ENCODE peak calls at places on chromosomes 11 and 22, in eight cellular contexts. One of them, this sample, is unnamed.

GRCh38 chr22:20987375-20987774 is 5.3 kb downstream of the LZTR1 start:
- DNase-seq in CD8-positive, alpha-beta memory T cell: no peak
- DNase-seq in Daoy: no peak
- DNase-seq in stimulated activated CD4-positive, alpha-beta T cell treated with anti-CD3 and anti-CD28 coated beads, Interleukin-1b, Interleukin-23, amount 100 ng/mL, for 1 hour: no peak
- DNase-seq in NCI-H1105 treated with DMSO at 0.1 percent for 48 hours: no peak
- DNase-seq in EL: no peak
- DNase-seq in foreskin fibroblast: no peak
- DNase-seq in activated CD4-positive, alpha-beta T cell treated with anti-CD3 and anti-CD28 coated beads, Interleukin-2, amount 50 U/mL, for 24 hours: no peak
- DNase-seq in this sample: no peak

GRCh38 chr11:69546735-69547370 is 65.4 kb downstream of the LINC01488 start:
- DNase-seq in Daoy: no peak
- DNase-seq in CD8-positive, alpha-beta memory T cell: no peak
- DNase-seq in NCI-H1105 treated with DMSO at 0.1 percent for 48 hours: no peak
- DNase-seq in EL: no peak
- DNase-seq in stimulated activated CD4-positive, alpha-beta T cell treated with anti-CD3 and anti-CD28 coated beads, Interleukin-1b, Interleukin-23, amount 100 ng/mL, for 1 hour: peak
- DNase-seq in activated CD4-positive, alpha-beta T cell treated with anti-CD3 and anti-CD28 coated beads, Interleukin-2, amount 50 U/mL, for 24 hours: peak
- DNase-seq in foreskin fibroblast: no peak
- DNase-seq in this sample: no peak

GRCh38 chr11:104191124-104191523 is 27.2 kb upstream of the PDGFD start:
- DNase-seq in Daoy: no peak
- DNase-seq in NCI-H1105 treated with DMSO at 0.1 percent for 48 hours: no peak
- DNase-seq in activated CD4-positive, alpha-beta T cell treated with anti-CD3 and anti-CD28 coated beads, Interleukin-2, amount 50 U/mL, for 24 hours: no peak
- DNase-seq in stimulated activated CD4-positive, alpha-beta T cell treated with anti-CD3 and anti-CD28 coated beads, Interleukin-1b, Interleukin-23, amount 100 ng/mL, for 1 hour: no peak
- DNase-seq in CD8-positive, alpha-beta memory T cell: no peak
- DNase-seq in foreskin fibroblast: peak
- DNase-seq in EL: peak
- DNase-seq in this sample: no peak

GRCh38 chr22:43996170-43996980 is 27.7 kb upstream of the PARVB start:
- DNase-seq in EL: no peak
- DNase-seq in foreskin fibroblast: no peak
- DNase-seq in stimulated activated CD4-positive, alpha-beta T cell treated with anti-CD3 and anti-CD28 coated beads, Interleukin-1b, Interleukin-23, amount 100 ng/mL, for 1 hour: peak
- DNase-seq in NCI-H1105 treated with DMSO at 0.1 percent for 48 hours: no peak
- DNase-seq in activated CD4-positive, alpha-beta T cell treated with anti-CD3 and anti-CD28 coated beads, Interleukin-2, amount 50 U/mL, for 24 hours: peak
- DNase-seq in Daoy: no peak
- DNase-seq in CD8-positive, alpha-beta memory T cell: peak
- DNase-seq in this sample: no peak

GRCh38 chr22:35103756-35104155 is 37.8 kb downstream of the ISX start:
- DNase-seq in stimulated activated CD4-positive, alpha-beta T cell treated with anti-CD3 and anti-CD28 coated beads, Interleukin-1b, Interleukin-23, amount 100 ng/mL, for 1 hour: no peak
- DNase-seq in CD8-positive, alpha-beta memory T cell: no peak
- DNase-seq in foreskin fibroblast: no peak
- DNase-seq in EL: no peak
- DNase-seq in Daoy: no peak
- DNase-seq in activated CD4-positive, alpha-beta T cell treated with anti-CD3 and anti-CD28 coated beads, Interleukin-2, amount 50 U/mL, for 24 hours: no peak
- DNase-seq in NCI-H1105 treated with DMSO at 0.1 percent for 48 hours: no peak
- DNase-seq in this sample: no peak

GRCh38 chr11:60924110-60924905 is at the start of gene TMEM132A:
- DNase-seq in Daoy: peak
- DNase-seq in foreskin fibroblast: peak
- DNase-seq in NCI-H1105 treated with DMSO at 0.1 percent for 48 hours: peak
- DNase-seq in CD8-positive, alpha-beta memory T cell: no peak
- DNase-seq in EL: peak
- DNase-seq in activated CD4-positive, alpha-beta T cell treated with anti-CD3 and anti-CD28 coated beads, Interleukin-2, amount 50 U/mL, for 24 hours: no peak
- DNase-seq in stimulated activated CD4-positive, alpha-beta T cell treated with anti-CD3 and anti-CD28 coated beads, Interleukin-1b, Interleukin-23, amount 100 ng/mL, for 1 hour: no peak
- DNase-seq in this sample: peak

GRCh38 chr22:39095971-39096370 is 1.1 kb upstream of the APOBEC3H start:
- DNase-seq in CD8-positive, alpha-beta memory T cell: no peak
- DNase-seq in activated CD4-positive, alpha-beta T cell treated with anti-CD3 and anti-CD28 coated beads, Interleukin-2, amount 50 U/mL, for 24 hours: no peak
- DNase-seq in foreskin fibroblast: no peak
- DNase-seq in NCI-H1105 treated with DMSO at 0.1 percent for 48 hours: no peak
- DNase-seq in stimulated activated CD4-positive, alpha-beta T cell treated with anti-CD3 and anti-CD28 coated beads, Interleukin-1b, Interleukin-23, amount 100 ng/mL, for 1 hour: no peak
- DNase-seq in Daoy: no peak
- DNase-seq in EL: no peak
- DNase-seq in this sample: no peak

GRCh38 chr11:75303544-75304224 is 47.8 kb downstream of the ARRB1 start:
- DNase-seq in Daoy: no peak
- DNase-seq in activated CD4-positive, alpha-beta T cell treated with anti-CD3 and anti-CD28 coated beads, Interleukin-2, amount 50 U/mL, for 24 hours: no peak
- DNase-seq in NCI-H1105 treated with DMSO at 0.1 percent for 48 hours: peak
- DNase-seq in EL: no peak
- DNase-seq in CD8-positive, alpha-beta memory T cell: no peak
- DNase-seq in foreskin fibroblast: no peak
- DNase-seq in stimulated activated CD4-positive, alpha-beta T cell treated with anti-CD3 and anti-CD28 coated beads, Interleukin-1b, Interleukin-23, amount 100 ng/mL, for 1 hour: no peak
- DNase-seq in this sample: no peak

GRCh38 chr11:114162719-114163123 is 103.2 kb downstream of the ZBTB16 start:
- DNase-seq in Daoy: peak
- DNase-seq in NCI-H1105 treated with DMSO at 0.1 percent for 48 hours: peak
- DNase-seq in activated CD4-positive, alpha-beta T cell treated with anti-CD3 and anti-CD28 coated beads, Interleukin-2, amount 50 U/mL, for 24 hours: no peak
- DNase-seq in stimulated activated CD4-positive, alpha-beta T cell treated with anti-CD3 and anti-CD28 coated beads, Interleukin-1b, Interleukin-23, amount 100 ng/mL, for 1 hour: no peak
- DNase-seq in EL: peak
- DNase-seq in foreskin fibroblast: peak
- DNase-seq in CD8-positive, alpha-beta memory T cell: no peak
- DNase-seq in this sample: peak

GRCh38 chr11:77029829-77030228 is 4.4 kb upstream of the B3GNT6 start:
- DNase-seq in stimulated activated CD4-positive, alpha-beta T cell treated with anti-CD3 and anti-CD28 coated beads, Interleukin-1b, Interleukin-23, amount 100 ng/mL, for 1 hour: no peak
- DNase-seq in CD8-positive, alpha-beta memory T cell: no peak
- DNase-seq in activated CD4-positive, alpha-beta T cell treated with anti-CD3 and anti-CD28 coated beads, Interleukin-2, amount 50 U/mL, for 24 hours: no peak
- DNase-seq in EL: no peak
- DNase-seq in NCI-H1105 treated with DMSO at 0.1 percent for 48 hours: no peak
- DNase-seq in Daoy: no peak
- DNase-seq in foreskin fibroblast: no peak
- DNase-seq in this sample: no peak

GRCh38 chr22:19962909-19963806 is 21.5 kb upstream of the TXNRD2 start:
- DNase-seq in stimulated activated CD4-positive, alpha-beta T cell treated with anti-CD3 and anti-CD28 coated beads, Interleukin-1b, Interleukin-23, amount 100 ng/mL, for 1 hour: no peak
- DNase-seq in CD8-positive, alpha-beta memory T cell: no peak
- DNase-seq in activated CD4-positive, alpha-beta T cell treated with anti-CD3 and anti-CD28 coated beads, Interleukin-2, amount 50 U/mL, for 24 hours: no peak
- DNase-seq in foreskin fibroblast: peak
- DNase-seq in NCI-H1105 treated with DMSO at 0.1 percent for 48 hours: no peak
- DNase-seq in EL: peak
- DNase-seq in Daoy: peak
- DNase-seq in this sample: peak

GRCh38 chr11:130522284-130522961 is 74.0 kb downstream of the ADAMTS15 start:
- DNase-seq in EL: peak
- DNase-seq in NCI-H1105 treated with DMSO at 0.1 percent for 48 hours: no peak
- DNase-seq in activated CD4-positive, alpha-beta T cell treated with anti-CD3 and anti-CD28 coated beads, Interleukin-2, amount 50 U/mL, for 24 hours: no peak
- DNase-seq in foreskin fibroblast: peak
- DNase-seq in stimulated activated CD4-positive, alpha-beta T cell treated with anti-CD3 and anti-CD28 coated beads, Interleukin-1b, Interleukin-23, amount 100 ng/mL, for 1 hour: no peak
- DNase-seq in CD8-positive, alpha-beta memory T cell: no peak
- DNase-seq in Daoy: peak
- DNase-seq in this sample: no peak

GRCh38 chr11:19819148-19819547 is 106.5 kb downstream of the NAV2 start:
- DNase-seq in NCI-H1105 treated with DMSO at 0.1 percent for 48 hours: peak
- DNase-seq in EL: no peak
- DNase-seq in activated CD4-positive, alpha-beta T cell treated with anti-CD3 and anti-CD28 coated beads, Interleukin-2, amount 50 U/mL, for 24 hours: no peak
- DNase-seq in foreskin fibroblast: no peak
- DNase-seq in stimulated activated CD4-positive, alpha-beta T cell treated with anti-CD3 and anti-CD28 coated beads, Interleukin-1b, Interleukin-23, amount 100 ng/mL, for 1 hour: no peak
- DNase-seq in Daoy: no peak
- DNase-seq in CD8-positive, alpha-beta memory T cell: no peak
- DNase-seq in this sample: no peak

GRCh38 chr11:70397336-70397982 is 870 bp upstream of the CTTN start:
- DNase-seq in EL: peak
- DNase-seq in foreskin fibroblast: peak
- DNase-seq in Daoy: peak
- DNase-seq in activated CD4-positive, alpha-beta T cell treated with anti-CD3 and anti-CD28 coated beads, Interleukin-2, amount 50 U/mL, for 24 hours: no peak
- DNase-seq in NCI-H1105 treated with DMSO at 0.1 percent for 48 hours: peak
- DNase-seq in stimulated activated CD4-positive, alpha-beta T cell treated with anti-CD3 and anti-CD28 coated beads, Interleukin-1b, Interleukin-23, amount 100 ng/mL, for 1 hour: no peak
- DNase-seq in CD8-positive, alpha-beta memory T cell: no peak
- DNase-seq in this sample: no peak

GRCh38 chr22:44634426-44635321 is 67.3 kb upstream of the PRR5 start:
- DNase-seq in activated CD4-positive, alpha-beta T cell treated with anti-CD3 and anti-CD28 coated beads, Interleukin-2, amount 50 U/mL, for 24 hours: no peak
- DNase-seq in foreskin fibroblast: no peak
- DNase-seq in stimulated activated CD4-positive, alpha-beta T cell treated with anti-CD3 and anti-CD28 coated beads, Interleukin-1b, Interleukin-23, amount 100 ng/mL, for 1 hour: no peak
- DNase-seq in EL: no peak
- DNase-seq in CD8-positive, alpha-beta memory T cell: no peak
- DNase-seq in NCI-H1105 treated with DMSO at 0.1 percent for 48 hours: no peak
- DNase-seq in Daoy: no peak
- DNase-seq in this sample: no peak

GRCh38 chr11:67048515-67048914 is 8.1 kb upstream of the RHOD start:
- DNase-seq in foreskin fibroblast: peak
- DNase-seq in CD8-positive, alpha-beta memory T cell: no peak
- DNase-seq in stimulated activated CD4-positive, alpha-beta T cell treated with anti-CD3 and anti-CD28 coated beads, Interleukin-1b, Interleukin-23, amount 100 ng/mL, for 1 hour: no peak
- DNase-seq in EL: no peak
- DNase-seq in activated CD4-positive, alpha-beta T cell treated with anti-CD3 and anti-CD28 coated beads, Interleukin-2, amount 50 U/mL, for 24 hours: no peak
- DNase-seq in Daoy: no peak
- DNase-seq in NCI-H1105 treated with DMSO at 0.1 percent for 48 hours: no peak
- DNase-seq in this sample: no peak

GRCh38 chr11:9802291-9802861 is 138.5 kb downstream of the SWAP70 start:
- DNase-seq in stimulated activated CD4-positive, alpha-beta T cell treated with anti-CD3 and anti-CD28 coated beads, Interleukin-1b, Interleukin-23, amount 100 ng/mL, for 1 hour: no peak
- DNase-seq in foreskin fibroblast: peak
- DNase-seq in NCI-H1105 treated with DMSO at 0.1 percent for 48 hours: peak
- DNase-seq in EL: peak
- DNase-seq in CD8-positive, alpha-beta memory T cell: no peak
- DNase-seq in Daoy: no peak
- DNase-seq in activated CD4-positive, alpha-beta T cell treated with anti-CD3 and anti-CD28 coated beads, Interleukin-2, amount 50 U/mL, for 24 hours: no peak
- DNase-seq in this sample: no peak

GRCh38 chr11:78194490-78194889 is 5.8 kb downstream of the USP35 start:
- DNase-seq in activated CD4-positive, alpha-beta T cell treated with anti-CD3 and anti-CD28 coated beads, Interleukin-2, amount 50 U/mL, for 24 hours: no peak
- DNase-seq in NCI-H1105 treated with DMSO at 0.1 percent for 48 hours: no peak
- DNase-seq in foreskin fibroblast: peak
- DNase-seq in EL: no peak
- DNase-seq in CD8-positive, alpha-beta memory T cell: no peak
- DNase-seq in Daoy: no peak
- DNase-seq in stimulated activated CD4-positive, alpha-beta T cell treated with anti-CD3 and anti-CD28 coated beads, Interleukin-1b, Interleukin-23, amount 100 ng/mL, for 1 hour: no peak
- DNase-seq in this sample: no peak

GRCh38 chr11:123560001-123560400 is 94.4 kb downstream of the SCN3B start:
- DNase-seq in Daoy: peak
- DNase-seq in activated CD4-positive, alpha-beta T cell treated with anti-CD3 and anti-CD28 coated beads, Interleukin-2, amount 50 U/mL, for 24 hours: no peak
- DNase-seq in EL: peak
- DNase-seq in foreskin fibroblast: peak
- DNase-seq in NCI-H1105 treated with DMSO at 0.1 percent for 48 hours: peak
- DNase-seq in stimulated activated CD4-positive, alpha-beta T cell treated with anti-CD3 and anti-CD28 coated beads, Interleukin-1b, Interleukin-23, amount 100 ng/mL, for 1 hour: no peak
- DNase-seq in CD8-positive, alpha-beta memory T cell: peak
- DNase-seq in this sample: no peak

GRCh38 chr11:62680825-62681240 is 2.0 kb upstream of the UBXN1 start:
- DNase-seq in foreskin fibroblast: peak
- DNase-seq in NCI-H1105 treated with DMSO at 0.1 percent for 48 hours: no peak
- DNase-seq in EL: peak
- DNase-seq in stimulated activated CD4-positive, alpha-beta T cell treated with anti-CD3 and anti-CD28 coated beads, Interleukin-1b, Interleukin-23, amount 100 ng/mL, for 1 hour: no peak
- DNase-seq in Daoy: peak
- DNase-seq in CD8-positive, alpha-beta memory T cell: peak
- DNase-seq in activated CD4-positive, alpha-beta T cell treated with anti-CD3 and anti-CD28 coated beads, Interleukin-2, amount 50 U/mL, for 24 hours: no peak
- DNase-seq in this sample: no peak

GRCh38 chr11:79940165-79940564 is 499.3 kb upstream of the TENM4 start:
- DNase-seq in NCI-H1105 treated with DMSO at 0.1 percent for 48 hours: peak
- DNase-seq in activated CD4-positive, alpha-beta T cell treated with anti-CD3 and anti-CD28 coated beads, Interleukin-2, amount 50 U/mL, for 24 hours: no peak
- DNase-seq in foreskin fibroblast: no peak
- DNase-seq in Daoy: peak
- DNase-seq in EL: no peak
- DNase-seq in stimulated activated CD4-positive, alpha-beta T cell treated with anti-CD3 and anti-CD28 coated beads, Interleukin-1b, Interleukin-23, amount 100 ng/mL, for 1 hour: no peak
- DNase-seq in CD8-positive, alpha-beta memory T cell: no peak
- DNase-seq in this sample: no peak

GRCh38 chr11:73760066-73760679 is 701 bp downstream of the RAB6A start:
- DNase-seq in activated CD4-positive, alpha-beta T cell treated with anti-CD3 and anti-CD28 coated beads, Interleukin-2, amount 50 U/mL, for 24 hours: no peak
- DNase-seq in stimulated activated CD4-positive, alpha-beta T cell treated with anti-CD3 and anti-CD28 coated beads, Interleukin-1b, Interleukin-23, amount 100 ng/mL, for 1 hour: no peak
- DNase-seq in foreskin fibroblast: peak
- DNase-seq in EL: peak
- DNase-seq in Daoy: no peak
- DNase-seq in NCI-H1105 treated with DMSO at 0.1 percent for 48 hours: peak
- DNase-seq in CD8-positive, alpha-beta memory T cell: no peak
- DNase-seq in this sample: no peak

GRCh38 chr11:117717485-117718314 is 79.3 kb downstream of the DSCAML1 start:
- DNase-seq in EL: no peak
- DNase-seq in CD8-positive, alpha-beta memory T cell: no peak
- DNase-seq in Daoy: peak
- DNase-seq in activated CD4-positive, alpha-beta T cell treated with anti-CD3 and anti-CD28 coated beads, Interleukin-2, amount 50 U/mL, for 24 hours: no peak
- DNase-seq in stimulated activated CD4-positive, alpha-beta T cell treated with anti-CD3 and anti-CD28 coated beads, Interleukin-1b, Interleukin-23, amount 100 ng/mL, for 1 hour: no peak
- DNase-seq in NCI-H1105 treated with DMSO at 0.1 percent for 48 hours: peak
- DNase-seq in foreskin fibroblast: peak
- DNase-seq in this sample: no peak

GRCh38 chr11:132888226-132888625 is 644.1 kb downstream of the OPCML start:
- DNase-seq in activated CD4-positive, alpha-beta T cell treated with anti-CD3 and anti-CD28 coated beads, Interleukin-2, amount 50 U/mL, for 24 hours: no peak
- DNase-seq in foreskin fibroblast: peak
- DNase-seq in NCI-H1105 treated with DMSO at 0.1 percent for 48 hours: no peak
- DNase-seq in stimulated activated CD4-positive, alpha-beta T cell treated with anti-CD3 and anti-CD28 coated beads, Interleukin-1b, Interleukin-23, amount 100 ng/mL, for 1 hour: no peak
- DNase-seq in CD8-positive, alpha-beta memory T cell: no peak
- DNase-seq in EL: peak
- DNase-seq in Daoy: no peak
- DNase-seq in this sample: no peak

GRCh38 chr11:32173435-32173834 is 82.6 kb downstream of the RCN1 start:
- DNase-seq in stimulated activated CD4-positive, alpha-beta T cell treated with anti-CD3 and anti-CD28 coated beads, Interleukin-1b, Interleukin-23, amount 100 ng/mL, for 1 hour: peak
- DNase-seq in NCI-H1105 treated with DMSO at 0.1 percent for 48 hours: peak
- DNase-seq in activated CD4-positive, alpha-beta T cell treated with anti-CD3 and anti-CD28 coated beads, Interleukin-2, amount 50 U/mL, for 24 hours: no peak
- DNase-seq in foreskin fibroblast: peak
- DNase-seq in Daoy: peak
- DNase-seq in CD8-positive, alpha-beta memory T cell: no peak
- DNase-seq in EL: peak
- DNase-seq in this sample: no peak

GRCh38 chr11:35412285-35412684 is 7.1 kb downstream of the SLC1A2 start:
- DNase-seq in activated CD4-positive, alpha-beta T cell treated with anti-CD3 and anti-CD28 coated beads, Interleukin-2, amount 50 U/mL, for 24 hours: no peak
- DNase-seq in foreskin fibroblast: peak
- DNase-seq in CD8-positive, alpha-beta memory T cell: no peak
- DNase-seq in EL: peak
- DNase-seq in Daoy: peak
- DNase-seq in stimulated activated CD4-positive, alpha-beta T cell treated with anti-CD3 and anti-CD28 coated beads, Interleukin-1b, Interleukin-23, amount 100 ng/mL, for 1 hour: no peak
- DNase-seq in NCI-H1105 treated with DMSO at 0.1 percent for 48 hours: peak
- DNase-seq in this sample: no peak

GRCh38 chr11:206002-206384 is 1.2 kb downstream of the BET1L start:
- DNase-seq in activated CD4-positive, alpha-beta T cell treated with anti-CD3 and anti-CD28 coated beads, Interleukin-2, amount 50 U/mL, for 24 hours: no peak
- DNase-seq in stimulated activated CD4-positive, alpha-beta T cell treated with anti-CD3 and anti-CD28 coated beads, Interleukin-1b, Interleukin-23, amount 100 ng/mL, for 1 hour: no peak
- DNase-seq in CD8-positive, alpha-beta memory T cell: no peak
- DNase-seq in foreskin fibroblast: no peak
- DNase-seq in EL: no peak
- DNase-seq in Daoy: peak
- DNase-seq in NCI-H1105 treated with DMSO at 0.1 percent for 48 hours: no peak
- DNase-seq in this sample: no peak

GRCh38 chr11:118243161-118243560 is 9.0 kb downstream of the MPZL3 start:
- DNase-seq in activated CD4-positive, alpha-beta T cell treated with anti-CD3 and anti-CD28 coated beads, Interleukin-2, amount 50 U/mL, for 24 hours: no peak
- DNase-seq in stimulated activated CD4-positive, alpha-beta T cell treated with anti-CD3 and anti-CD28 coated beads, Interleukin-1b, Interleukin-23, amount 100 ng/mL, for 1 hour: no peak
- DNase-seq in foreskin fibroblast: no peak
- DNase-seq in EL: no peak
- DNase-seq in CD8-positive, alpha-beta memory T cell: no peak
- DNase-seq in Daoy: no peak
- DNase-seq in NCI-H1105 treated with DMSO at 0.1 percent for 48 hours: no peak
- DNase-seq in this sample: no peak

GRCh38 chr11:21572210-21572609 is 620.7 kb upstream of the ANO5 start:
- DNase-seq in Daoy: no peak
- DNase-seq in stimulated activated CD4-positive, alpha-beta T cell treated with anti-CD3 and anti-CD28 coated beads, Interleukin-1b, Interleukin-23, amount 100 ng/mL, for 1 hour: no peak
- DNase-seq in foreskin fibroblast: no peak
- DNase-seq in activated CD4-positive, alpha-beta T cell treated with anti-CD3 and anti-CD28 coated beads, Interleukin-2, amount 50 U/mL, for 24 hours: no peak
- DNase-seq in EL: no peak
- DNase-seq in NCI-H1105 treated with DMSO at 0.1 percent for 48 hours: no peak
- DNase-seq in CD8-positive, alpha-beta memory T cell: no peak
- DNase-seq in this sample: no peak

GRCh38 chr11:73559758-73560157 is 38.2 kb downstream of the FAM168A start:
- DNase-seq in stimulated activated CD4-positive, alpha-beta T cell treated with anti-CD3 and anti-CD28 coated beads, Interleukin-1b, Interleukin-23, amount 100 ng/mL, for 1 hour: no peak
- DNase-seq in CD8-positive, alpha-beta memory T cell: no peak
- DNase-seq in EL: no peak
- DNase-seq in Daoy: no peak
- DNase-seq in activated CD4-positive, alpha-beta T cell treated with anti-CD3 and anti-CD28 coated beads, Interleukin-2, amount 50 U/mL, for 24 hours: no peak
- DNase-seq in foreskin fibroblast: no peak
- DNase-seq in NCI-H1105 treated with DMSO at 0.1 percent for 48 hours: no peak
- DNase-seq in this sample: no peak

GRCh38 chr11:109423860-109424190 is 1.8 kb downstream of the C11orf87 start:
- DNase-seq in activated CD4-positive, alpha-beta T cell treated with anti-CD3 and anti-CD28 coated beads, Interleukin-2, amount 50 U/mL, for 24 hours: no peak
- DNase-seq in NCI-H1105 treated with DMSO at 0.1 percent for 48 hours: no peak
- DNase-seq in CD8-positive, alpha-beta memory T cell: no peak
- DNase-seq in EL: no peak
- DNase-seq in stimulated activated CD4-positive, alpha-beta T cell treated with anti-CD3 and anti-CD28 coated beads, Interleukin-1b, Interleukin-23, amount 100 ng/mL, for 1 hour: no peak
- DNase-seq in foreskin fibroblast: no peak
- DNase-seq in Daoy: no peak
- DNase-seq in this sample: no peak

GRCh38 chr11:82405392-82405791 is 328.3 kb downstream of the FAM181B start:
- DNase-seq in CD8-positive, alpha-beta memory T cell: no peak
- DNase-seq in activated CD4-positive, alpha-beta T cell treated with anti-CD3 and anti-CD28 coated beads, Interleukin-2, amount 50 U/mL, for 24 hours: no peak
- DNase-seq in foreskin fibroblast: no peak
- DNase-seq in NCI-H1105 treated with DMSO at 0.1 percent for 48 hours: no peak
- DNase-seq in EL: no peak
- DNase-seq in stimulated activated CD4-positive, alpha-beta T cell treated with anti-CD3 and anti-CD28 coated beads, Interleukin-1b, Interleukin-23, amount 100 ng/mL, for 1 hour: no peak
- DNase-seq in Daoy: no peak
- DNase-seq in this sample: no peak

GRCh38 chr11:6438979-6439571 is 1.7 kb downstream of the HPX start:
- DNase-seq in activated CD4-positive, alpha-beta T cell treated with anti-CD3 and anti-CD28 coated beads, Interleukin-2, amount 50 U/mL, for 24 hours: peak
- DNase-seq in EL: peak
- DNase-seq in foreskin fibroblast: peak
- DNase-seq in CD8-positive, alpha-beta memory T cell: no peak
- DNase-seq in NCI-H1105 treated with DMSO at 0.1 percent for 48 hours: peak
- DNase-seq in Daoy: peak
- DNase-seq in stimulated activated CD4-positive, alpha-beta T cell treated with anti-CD3 and anti-CD28 coated beads, Interleukin-1b, Interleukin-23, amount 100 ng/mL, for 1 hour: no peak
- DNase-seq in this sample: no peak

GRCh38 chr22:46061431-46062231 is 84.7 kb upstream of the WNT7B start:
- DNase-seq in EL: no peak
- DNase-seq in foreskin fibroblast: no peak
- DNase-seq in CD8-positive, alpha-beta memory T cell: no peak
- DNase-seq in NCI-H1105 treated with DMSO at 0.1 percent for 48 hours: peak
- DNase-seq in stimulated activated CD4-positive, alpha-beta T cell treated with anti-CD3 and anti-CD28 coated beads, Interleukin-1b, Interleukin-23, amount 100 ng/mL, for 1 hour: no peak
- DNase-seq in activated CD4-positive, alpha-beta T cell treated with anti-CD3 and anti-CD28 coated beads, Interleukin-2, amount 50 U/mL, for 24 hours: no peak
- DNase-seq in Daoy: no peak
- DNase-seq in this sample: no peak

This sample was measured in NCI-H1048.